ENCODE peak calls at places on chromosome 5, in five cellular contexts. M, R, S, I and Z are unnamed samples.

GRCh38 chr5:42491699-42492098 is 68.5 kb downstream of the GHR start:
- DNase-seq in M (no peak), R (no peak), S (no peak), I (no peak), Z (no peak)

GRCh38 chr5:147188200-147189108 is 46.4 kb upstream of the STK32A start:
- DNase-seq in M (peak), R (peak), S (peak), I (no peak), Z (peak)

GRCh38 chr5:151106073-151106472 is 25.2 kb upstream of the TNIP1 start:
- DNase-seq in M (no peak), R (no peak), S (no peak), I (no peak), Z (no peak)

GRCh38 chr5:91311168-91311696 is 71.9 kb downstream of the ARRDC3 start:
- DNase-seq in M (no peak), R (no peak), S (no peak), I (no peak), Z (no peak)

GRCh38 chr5:58090704-58091103 is 369.2 kb downstream of the PLK2 start:
- DNase-seq in M (no peak), R (no peak), S (no peak), I (no peak), Z (no peak)

GRCh38 chr5:1975406-1975715 is 92.6 kb upstream of the IRX4 start:
- DNase-seq in M (no peak), R (no peak), S (no peak), I (no peak), Z (no peak)

GRCh38 chr5:142215915-142216681 is 107.5 kb downstream of the NDFIP1 start:
- DNase-seq in M (peak), R (no peak), S (peak), I (no peak), Z (peak)

GRCh38 chr5:115844321-115844817 is 2.6 kb downstream of the AP3S1 start:
- DNase-seq in M (peak), R (no peak), S (no peak), I (no peak), Z (no peak)

GRCh38 chr5:149636861-149637246 is 55.6 kb downstream of the ARHGEF37 start:
- DNase-seq in M (peak), R (peak), S (peak), I (peak), Z (peak)

GRCh38 chr5:167643616-167644015 is 647.8 kb upstream of the WWC1 start:
- DNase-seq in M (no peak), R (no peak), S (no peak), I (no peak), Z (no peak)

GRCh38 chr5:42645138-42645537 is 111.5 kb upstream of the CCDC152 start:
- DNase-seq in M (no peak), R (no peak), S (no peak), I (no peak), Z (no peak)

GRCh38 chr5:96582343-96582742 is 79.8 kb upstream of the CAST start:
- DNase-seq in M (no peak), R (no peak), S (peak), I (no peak), Z (no peak)

GRCh38 chr5:135221187-135221473 is 177.9 kb downstream of the MACROH2A1 start:
- DNase-seq in M (no peak), R (no peak), S (no peak), I (no peak), Z (no peak)

GRCh38 chr5:101782352-101783087 is 513.6 kb downstream of the SLCO4C1 start:
- DNase-seq in M (no peak), R (no peak), S (no peak), I (no peak), Z (no peak)

GRCh38 chr5:107389130-107389553 is 281.6 kb downstream of the EFNA5 start:
- DNase-seq in M (no peak), R (no peak), S (peak), I (no peak), Z (peak)
- TF ChIP-seq MAFK in M (no peak), R (no peak), S (no peak), I (no peak), Z (no peak)

GRCh38 chr5:141001466-141001853 is 35.2 kb downstream of the PCDHAC2 start:
- DNase-seq in M (no peak), R (no peak), S (no peak), I (no peak), Z (peak)
- TF ChIP-seq MAFK in M (no peak), R (no peak), S (no peak), I (no peak), Z (no peak)

DNA sequence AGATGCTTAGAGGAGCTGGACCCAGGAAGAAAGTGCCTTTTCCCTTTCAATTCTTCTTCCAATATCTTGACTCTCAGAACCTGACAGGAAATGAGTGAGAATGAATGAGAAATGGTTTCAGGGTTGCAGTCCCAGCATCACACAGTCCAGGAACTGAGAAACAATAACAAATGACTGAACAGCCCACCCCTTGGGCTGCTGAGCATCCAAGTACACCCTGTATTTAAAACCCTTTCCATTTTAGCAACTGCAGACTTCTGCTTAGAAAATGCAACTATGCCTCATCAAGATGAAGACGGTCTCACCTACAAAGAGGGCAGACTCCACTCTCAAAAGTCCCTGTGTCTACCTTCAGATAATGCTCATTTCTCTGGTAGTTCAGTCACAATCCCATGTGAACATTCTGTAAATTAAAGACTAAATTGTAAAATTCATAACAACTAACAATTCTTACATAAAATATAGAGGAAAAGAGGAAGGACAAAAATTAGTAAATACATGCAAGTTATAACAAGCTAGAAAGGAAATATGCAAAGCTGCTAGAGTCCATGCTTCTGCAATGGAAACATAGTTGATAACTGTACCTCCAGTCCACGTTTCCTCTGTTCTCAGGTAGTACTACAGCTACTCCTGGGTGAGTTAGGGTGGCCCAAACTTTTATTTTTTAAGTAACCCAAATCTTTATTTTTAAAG is 316.5 kb downstream of the ICE1 start:
- DNase-seq in M (no peak), R (no peak), S (no peak), I (no peak), Z (no peak)
- TF ChIP-seq MAFK in M (no peak), R (no peak), S (no peak), I (no peak), Z (no peak)

GRCh38 chr5:158798140-158798539 is 301.6 kb downstream of the EBF1 start:
- DNase-seq in M (no peak), R (no peak), S (no peak), I (no peak), Z (no peak)
- TF ChIP-seq MAFK in M (no peak), R (no peak), S (no peak), I (no peak), Z (no peak)

GRCh38 chr5:15937708-15938107 is 241.9 kb downstream of the MARCHF11 start:
- DNase-seq in M (no peak), R (no peak), S (no peak), I (no peak), Z (no peak)

GRCh38 chr5:15938186-15938585 is 241.4 kb downstream of the MARCHF11 start:
- DNase-seq in M (no peak), R (no peak), S (peak), I (no peak), Z (no peak)

GRCh38 chr5:15938961-15939360 is 240.6 kb downstream of the MARCHF11 start:
- DNase-seq in M (no peak), R (no peak), S (peak), I (no peak), Z (no peak)

GRCh38 chr5:15933481-15934207 is 245.9 kb downstream of the MARCHF11 start:
- DNase-seq in M (no peak), R (no peak), S (no peak), I (no peak), Z (no peak)

GRCh38 chr5:15936505-15937245 is 242.9 kb downstream of the MARCHF11 start:
- DNase-seq in M (no peak), R (no peak), S (no peak), I (no peak), Z (no peak)
- TF ChIP-seq MAFK in M (no peak), R (no peak), S (no peak), I (no peak), Z (no peak)

GRCh38 chr5:52892242-52892878 is 96.8 kb upstream of the ITGA2 start:
- DNase-seq in M (peak), R (no peak), S (no peak), I (no peak), Z (no peak)
- TF ChIP-seq MAFK in M (no peak), R (no peak), S (no peak), I (no peak), Z (peak)

GRCh38 chr5:59648949-59649921 is 244.3 kb downstream of the PDE4D start:
- DNase-seq in M (no peak), R (no peak), S (no peak), I (no peak), Z (no peak)
- TF ChIP-seq MAFK in M (no peak), R (no peak), S (no peak), I (no peak), Z (no peak)

DNA sequence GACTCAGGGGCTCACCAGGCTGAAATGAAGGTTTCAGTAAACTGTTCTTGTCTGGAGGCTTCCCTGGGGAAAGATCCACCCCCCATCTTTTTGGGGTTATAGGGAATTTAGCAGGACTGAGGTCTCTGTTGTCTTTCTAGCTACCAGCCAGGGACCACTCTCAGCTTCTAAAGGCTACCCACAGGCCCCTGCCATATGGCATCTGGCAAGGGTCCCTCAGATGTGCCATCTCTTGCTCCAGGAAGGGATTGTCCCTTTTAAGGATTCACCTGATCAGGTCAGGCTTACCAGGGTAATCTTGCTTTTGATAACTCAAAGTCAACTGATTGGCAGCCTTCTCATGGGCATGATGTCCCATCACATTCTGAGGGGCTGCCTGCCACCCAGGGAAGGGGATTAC is 65.0 kb downstream of the NSUN2 start:
- DNase-seq in M (no peak), R (no peak), S (no peak), I (no peak), Z (no peak)
- TF ChIP-seq MAFK in M (no peak), R (no peak), S (no peak), I (no peak), Z (no peak)

GRCh38 chr5:124514966-124515365 is 231.5 kb downstream of the ZNF608 start:
- DNase-seq in M (no peak), R (no peak), S (no peak), I (no peak), Z (no peak)

GRCh38 chr5:124516567-124516966 is 229.9 kb downstream of the ZNF608 start:
- DNase-seq in M (no peak), R (no peak), S (no peak), I (no peak), Z (no peak)

GRCh38 chr5:124515494-124516222 is 230.8 kb downstream of the ZNF608 start:
- DNase-seq in M (no peak), R (no peak), S (no peak), I (no peak), Z (no peak)

GRCh38 chr5:124521461-124522230 is 224.8 kb downstream of the ZNF608 start:
- DNase-seq in M (no peak), R (no peak), S (no peak), I (no peak), Z (no peak)

DNA sequence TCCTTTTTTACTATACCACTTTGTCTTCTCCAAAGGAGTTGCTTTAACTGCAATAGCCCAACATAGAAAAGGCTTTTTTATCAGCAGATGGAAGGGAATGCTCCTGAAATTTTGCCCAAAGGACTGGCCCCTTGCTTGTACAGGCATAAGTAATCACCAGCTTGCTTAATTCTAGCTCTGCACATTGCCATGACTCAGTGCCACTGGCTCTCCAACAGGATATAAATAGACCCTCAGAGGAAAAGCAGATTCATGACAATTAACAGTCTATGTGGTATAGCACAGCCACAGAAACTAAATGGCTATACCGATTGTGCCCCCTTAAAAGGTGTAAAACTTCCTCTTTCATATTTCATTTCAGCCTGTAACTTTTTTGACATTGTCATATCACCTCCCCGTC is 227.0 kb downstream of the ZNF608 start:
- DNase-seq in M (no peak), R (no peak), S (peak), I (no peak), Z (no peak)
- TF ChIP-seq MAFK in M (no peak), R (no peak), S (peak), I (no peak), Z (no peak)

GRCh38 chr5:82793808-82794419 is 283.3 kb downstream of the TMEM167A start:
- DNase-seq in M (peak), R (peak), S (peak), I (peak), Z (peak)
- TF ChIP-seq MAFK in M (no peak), R (no peak), S (no peak), I (no peak), Z (no peak)